ENCODE peak calls at places on chromosomes 6 and 20, in six cellular contexts. G is IMR-90, X is H1, C is H9, D is trophoblast cell, O is mesenchymal stem cell. L is an unnamed sample.

GRCh38 chr6:31575952-31576684 is 753 bp downstream of the TNF start:
- DNase-seq in D (no peak), O (no peak), G (no peak), C (no peak), X (no peak), L (no peak)

GRCh38 chr6:170294813-170295518 is 4.1 kb upstream of the DLL1 start:
- DNase-seq in C (no peak), G (no peak), O (no peak), D (no peak), X (no peak), L (no peak)

GRCh38 chr20:50305636-50306477 is 115.2 kb downstream of the CEBPB start:
- DNase-seq in C (no peak), D (peak; percentile 71), O (peak; percentile 66), G (no peak), X (no peak), L (no peak)

GRCh38 chr20:20143165-20143564 is 90.8 kb downstream of the CFAP61 start:
- DNase-seq in G (no peak), C (no peak), O (no peak), D (no peak), X (no peak), L (no peak)

GRCh38 chr6:43990627-43991619 is 136.3 kb downstream of the MRPL14 start:
- DNase-seq in O (peak; percentile 95), D (no peak), C (no peak), X (no peak), G (peak; percentile 89), L (no peak)

GRCh38 chr6:160355001-160355400 is 6.8 kb downstream of the SLC22A3 start:
- DNase-seq in C (no peak), X (no peak), G (no peak), O (no peak), D (no peak), L (no peak)

GRCh38 chr20:8210749-8211148 is 78.7 kb downstream of the PLCB1 start:
- DNase-seq in O (no peak), X (no peak), C (no peak), G (no peak), D (no peak), L (no peak)

GRCh38 chr20:50691585-50692552 is 527 bp upstream of the RIPOR3 start:
- DNase-seq in X (no peak), O (peak; percentile 86), G (peak; percentile 69), D (no peak), C (peak; percentile 55), L (peak; percentile 35)

GRCh38 chr6:33577106-33577535 is 3.0 kb downstream of the BAK1 start:
- DNase-seq in G (no peak), O (no peak), X (no peak), D (no peak), C (no peak), L (no peak)

GRCh38 chr6:18415671-18416340 is 28.7 kb downstream of the RNF144B start:
- DNase-seq in X (no peak), G (peak; percentile 48), C (no peak), O (no peak), D (no peak), L (no peak)

GRCh38 chr6:125717120-125717731 is 32.2 kb upstream of the HEY2 start:
- DNase-seq in O (no peak), G (no peak), C (no peak), X (no peak), D (no peak), L (no peak)

GRCh38 chr6:15063253-15063853 is 182.5 kb upstream of the JARID2 start:
- DNase-seq in G (peak; percentile 40), D (peak; percentile 75), X (no peak), C (no peak), O (peak; percentile 59), L (no peak)

GRCh38 chr6:54846243-54846856 is at the start of gene FAM83B:
- DNase-seq in C (peak; percentile 80), O (peak; percentile 27), G (no peak), D (peak; percentile 77), X (peak; percentile 57), L (peak; percentile 30)

GRCh38 chr20:45450097-45450818 is 19.3 kb upstream of the WFDC2 start:
- DNase-seq in C (peak; percentile 47), D (peak; percentile 77), X (no peak), G (peak; percentile 51), O (peak; percentile 33), L (no peak)

GRCh38 chr6:75204959-75205775 is 686 bp downstream of the COL12A1 start:
- DNase-seq in D (peak; percentile 64), C (peak; percentile 41), G (peak; percentile 82), O (peak; percentile 80), X (no peak), L (peak; percentile 38)

GRCh38 chr6:44268095-44268628 is 2.1 kb upstream of the TMEM151B start:
- DNase-seq in G (peak; percentile 46), D (peak; percentile 80), C (peak; percentile 86), X (no peak), O (peak; percentile 47), L (peak; percentile 86)

GRCh38 chr20:45752747-45753146 is 30.6 kb downstream of the SPINT4 start:
- DNase-seq in D (no peak), O (no peak), G (peak; percentile 6), X (no peak), C (no peak), L (no peak)

DNA sequence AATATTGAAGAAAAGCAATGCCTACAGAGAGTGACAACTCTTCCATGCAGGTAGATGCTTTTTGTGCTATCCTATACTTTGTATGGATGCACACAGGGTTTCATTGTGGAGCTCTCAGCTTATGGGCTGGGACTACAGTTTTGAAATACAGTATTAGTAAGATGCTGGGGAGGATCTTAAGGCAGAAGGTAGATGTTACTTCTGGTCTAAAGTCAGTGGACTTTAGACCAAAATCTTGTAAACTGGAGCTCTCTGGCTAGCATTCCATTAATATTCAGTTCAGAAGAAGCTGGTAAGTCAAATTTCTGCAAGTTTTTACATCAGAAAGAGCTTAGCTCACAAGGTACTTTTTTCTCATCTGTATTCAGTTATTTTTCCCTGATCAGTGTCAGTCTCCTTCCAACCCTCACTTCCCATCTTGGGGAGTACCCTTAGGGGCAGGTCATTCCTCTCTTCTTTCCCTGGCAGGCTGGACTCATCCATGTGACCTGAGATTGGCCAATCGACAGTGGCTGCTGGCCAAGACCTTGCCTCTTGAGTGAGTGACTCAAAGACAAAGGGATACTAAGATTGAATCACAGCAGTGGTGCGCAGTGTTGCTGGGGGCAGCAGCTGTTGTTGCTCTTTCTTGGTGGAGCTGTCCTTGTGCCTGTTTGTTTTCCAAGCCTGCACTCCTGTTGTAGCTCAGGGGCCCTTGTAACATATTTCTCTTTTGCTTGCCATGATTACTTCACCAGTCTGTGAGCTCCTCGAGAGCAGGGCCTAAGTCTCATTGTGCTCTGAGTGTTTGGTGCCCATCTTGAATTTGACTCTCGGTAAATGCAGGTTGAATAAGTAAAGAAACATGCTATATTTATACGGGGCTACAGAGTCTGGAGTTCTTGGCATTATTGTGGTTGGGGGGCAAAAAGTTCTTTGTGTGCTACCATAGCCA is 2.8 kb upstream of the PHF20 start:
- DNase-seq in D (peak; percentile 89), X (peak; percentile 67), C (peak; percentile 94), O (peak; percentile 99), G (peak; percentile 98), L (peak; percentile 61)
- H3K14ac ChIP-seq in D (no peak overlapping the region), X (no peak overlapping the region), C (peak overlapping the region; percentile 43), O (no peak overlapping the region), G (peak overlapping the region; percentile 73), L (no peak overlapping the region)

GRCh38 chr6:29632789-29633531 is at the start of gene GABBR1:
- DNase-seq in X (no peak), D (peak; percentile 11), C (peak; percentile 89), G (peak; percentile 79), O (peak; percentile 94), L (peak; percentile 89)

GRCh38 chr6:29633532-29633901 is 534 bp upstream of the GABBR1 start:
- DNase-seq in G (peak; percentile 15), D (no peak), C (no peak), X (no peak), O (no peak), L (no peak)

GRCh38 chr6:29629571-29629970 is 3.4 kb downstream of the GABBR1 start:
- DNase-seq in G (no peak), C (no peak), D (no peak), O (no peak), X (no peak), L (no peak)

GRCh38 chr6:29631860-29632731 is 887 bp downstream of the GABBR1 start:
- DNase-seq in C (peak; percentile 81), O (peak; percentile 74), G (peak; percentile 55), X (no peak), D (no peak), L (no peak)

DNA sequence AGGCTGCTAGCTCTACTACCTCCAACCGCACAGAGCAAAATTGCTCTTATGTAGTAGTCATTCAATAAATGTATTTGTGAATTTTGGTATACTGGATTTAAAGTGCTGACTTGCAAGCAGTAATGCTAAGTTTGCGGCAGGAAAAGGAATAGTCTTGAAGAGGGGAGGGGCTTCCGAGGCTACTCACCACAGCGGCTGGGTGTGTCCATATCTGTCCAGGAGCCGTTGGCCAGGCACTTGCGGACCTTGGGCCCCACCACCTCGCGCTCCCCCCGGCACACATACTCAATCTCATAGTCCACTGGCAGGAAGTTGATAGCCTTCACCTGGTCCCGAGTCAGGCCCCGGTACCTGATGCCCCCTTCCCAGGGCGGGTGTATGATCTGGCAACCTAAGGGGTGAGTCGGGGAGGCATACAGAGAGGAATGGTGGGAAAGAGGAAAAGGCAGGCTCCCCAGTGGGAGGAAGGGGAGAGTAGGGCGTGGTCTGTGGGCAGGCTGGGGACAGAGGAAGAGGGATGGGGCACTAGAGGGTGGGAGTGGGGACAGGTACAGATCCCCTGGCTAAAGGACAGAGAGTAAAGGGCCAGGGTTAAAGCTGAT is 1.7 kb downstream of the GABBR1 start:
- DNase-seq in O (peak; percentile 58), X (no peak), D (no peak), C (peak; percentile 57), G (peak; percentile 34), L (no peak)
- H3K18ac ChIP-seq in O (no peak overlapping the region), X (peak overlapping the region; percentile 71), D (no peak overlapping the region), C (no peak overlapping the region), G (no peak overlapping the region), L (peak overlapping the region; percentile 92)

DNA sequence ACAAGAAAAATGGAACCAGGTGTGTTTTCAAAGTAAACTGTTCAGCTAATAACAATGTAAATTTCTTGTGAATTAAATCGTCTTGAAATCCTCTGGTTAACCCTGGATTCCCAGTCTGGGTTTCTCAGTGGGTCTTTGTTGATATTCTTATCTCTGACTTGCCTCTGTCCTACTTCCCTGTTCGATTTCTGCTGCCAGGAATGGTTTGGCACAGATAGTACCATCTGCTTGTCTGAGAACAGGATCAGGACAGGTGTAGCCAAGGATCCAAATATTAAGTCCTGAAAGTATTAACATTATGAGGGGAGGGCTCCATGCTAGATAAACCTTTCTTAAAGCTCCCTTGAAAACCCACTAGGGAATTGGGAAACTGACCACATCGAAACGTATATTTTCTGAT is 30.1 kb downstream of the ARFGEF2 start:
- DNase-seq in G (no peak), O (no peak), C (no peak), X (no peak), D (no peak), L (no peak)
- H3K14ac ChIP-seq in G (no peak overlapping the region), O (no peak overlapping the region), C (no peak overlapping the region), X (no peak overlapping the region), D (no peak overlapping the region), L (no peak overlapping the region)

GRCh38 chr20:51712501-51713212 is 55.5 kb downstream of the ATP9A start:
- DNase-seq in G (peak; percentile 39), X (no peak), D (peak; percentile 47), C (peak; percentile 64), O (peak; percentile 30), L (no peak)

GRCh38 chr20:51713213-51713598 is 55.0 kb downstream of the ATP9A start:
- DNase-seq in X (no peak), G (no peak), D (no peak), O (no peak), C (no peak), L (no peak)

GRCh38 chr20:51711426-51711825 is 56.8 kb downstream of the ATP9A start:
- DNase-seq in O (no peak), D (no peak), G (no peak), X (no peak), C (no peak), L (no peak)

GRCh38 chr20:51715873-51716215 is 52.3 kb downstream of the ATP9A start:
- DNase-seq in D (no peak), X (no peak), G (no peak), O (no peak), C (no peak), L (no peak)

GRCh38 chr20:51715028-51715872 is 52.9 kb downstream of the ATP9A start:
- DNase-seq in C (no peak), D (no peak), G (no peak), O (no peak), X (no peak), L (no peak)
- H3K18ac ChIP-seq in C (no peak overlapping the region), D (no peak overlapping the region), G (no peak overlapping the region), O (no peak overlapping the region), X (no peak overlapping the region), L (no peak overlapping the region)

L was measured in neuronal stem cell.